ENCODE peak calls at places on chromosomes 16 and 17, in nine cellular contexts. One of them, this sample, is unnamed.

GRCh38 chr17:4800462-4801185 is 1.5 kb downstream of the C17orf114 start:
- DNase-seq in HTR-8/SVneo: no peak
- DNase-seq in mesendoderm: no peak
- DNase-seq in lower leg skin: no peak
- DNase-seq in H9: no peak
- DNase-seq in activated naive CD4-positive, alpha-beta T cell: no peak
- DNase-seq in right lobe of liver: no peak
- DNase-seq in GM23338: no peak
- DNase-seq in adrenal gland: no peak
- DNase-seq in this sample: peak; percentile 90

GRCh38 chr16:85415196-85415988 is 197.7 kb upstream of the GSE1 start:
- DNase-seq in HTR-8/SVneo: no peak
- DNase-seq in adrenal gland: no peak
- DNase-seq in H9: no peak
- DNase-seq in activated naive CD4-positive, alpha-beta T cell: no peak
- DNase-seq in GM23338: no peak
- DNase-seq in right lobe of liver: peak; percentile 15
- DNase-seq in lower leg skin: no peak
- DNase-seq in mesendoderm: no peak
- DNase-seq in this sample: peak; percentile 88

GRCh38 chr16:27677300-27677699 is 127.4 kb downstream of the KATNIP start:
- DNase-seq in HTR-8/SVneo: no peak
- DNase-seq in H9: no peak
- DNase-seq in activated naive CD4-positive, alpha-beta T cell: no peak
- DNase-seq in right lobe of liver: no peak
- DNase-seq in mesendoderm: no peak
- DNase-seq in lower leg skin: no peak
- DNase-seq in adrenal gland: no peak
- DNase-seq in GM23338: no peak
- DNase-seq in this sample: peak; percentile 35

GRCh38 chr17:17935321-17936271 is 36.6 kb downstream of the TOM1L2 start:
- DNase-seq in mesendoderm: peak; percentile 86
- DNase-seq in right lobe of liver: no peak
- DNase-seq in lower leg skin: peak; percentile 72
- DNase-seq in HTR-8/SVneo: peak; percentile 95
- DNase-seq in activated naive CD4-positive, alpha-beta T cell: no peak
- DNase-seq in GM23338: no peak
- DNase-seq in adrenal gland: no peak
- DNase-seq in H9: no peak
- DNase-seq in this sample: peak; percentile 54

GRCh38 chr17:9937164-9937835 is 32.2 kb upstream of the RCVRN start:
- DNase-seq in adrenal gland: no peak
- DNase-seq in HTR-8/SVneo: no peak
- DNase-seq in lower leg skin: no peak
- DNase-seq in mesendoderm: no peak
- DNase-seq in H9: no peak
- DNase-seq in right lobe of liver: no peak
- DNase-seq in GM23338: no peak
- DNase-seq in activated naive CD4-positive, alpha-beta T cell: no peak
- DNase-seq in this sample: no peak

GRCh38 chr17:82013341-82013740 is 9.3 kb downstream of the CENPX start:
- DNase-seq in adrenal gland: peak; percentile 54
- DNase-seq in HTR-8/SVneo: no peak
- DNase-seq in H9: no peak
- DNase-seq in activated naive CD4-positive, alpha-beta T cell: no peak
- DNase-seq in mesendoderm: no peak
- DNase-seq in lower leg skin: no peak
- DNase-seq in GM23338: no peak
- DNase-seq in right lobe of liver: no peak
- DNase-seq in this sample: peak; percentile 69

GRCh38 chr16:51825740-51826139 is 674.7 kb upstream of the SALL1 start:
- DNase-seq in adrenal gland: no peak
- DNase-seq in lower leg skin: no peak
- DNase-seq in activated naive CD4-positive, alpha-beta T cell: no peak
- DNase-seq in mesendoderm: no peak
- DNase-seq in right lobe of liver: no peak
- DNase-seq in H9: no peak
- DNase-seq in HTR-8/SVneo: no peak
- DNase-seq in GM23338: no peak
- DNase-seq in this sample: no peak

GRCh38 chr16:84883301-84883700 is 63.5 kb downstream of the CRISPLD2 start:
- DNase-seq in mesendoderm: peak; percentile 30
- DNase-seq in adrenal gland: no peak
- DNase-seq in HTR-8/SVneo: no peak
- DNase-seq in right lobe of liver: no peak
- DNase-seq in lower leg skin: no peak
- DNase-seq in H9: peak; percentile 55
- DNase-seq in GM23338: no peak
- DNase-seq in activated naive CD4-positive, alpha-beta T cell: no peak
- DNase-seq in this sample: no peak

GRCh38 chr17:82959242-82959930 is 119.6 kb upstream of the ZNF750 start:
- DNase-seq in H9: peak; percentile 24
- DNase-seq in GM23338: no peak
- DNase-seq in mesendoderm: no peak
- DNase-seq in right lobe of liver: peak; percentile 8
- DNase-seq in adrenal gland: no peak
- DNase-seq in HTR-8/SVneo: no peak
- DNase-seq in lower leg skin: no peak
- DNase-seq in activated naive CD4-positive, alpha-beta T cell: no peak
- DNase-seq in this sample: no peak

GRCh38 chr17:37743612-37743874 is 1.3 kb downstream of the HNF1B start:
- DNase-seq in activated naive CD4-positive, alpha-beta T cell: no peak
- DNase-seq in H9: peak; percentile 70
- DNase-seq in lower leg skin: no peak
- DNase-seq in mesendoderm: no peak
- DNase-seq in HTR-8/SVneo: no peak
- DNase-seq in GM23338: no peak
- DNase-seq in right lobe of liver: peak; percentile 78
- DNase-seq in adrenal gland: no peak
- DNase-seq in this sample: peak; percentile 68

GRCh38 chr16:76371441-76371840 is 94.2 kb downstream of the CNTNAP4 start:
- DNase-seq in HTR-8/SVneo: no peak
- DNase-seq in lower leg skin: no peak
- DNase-seq in adrenal gland: no peak
- DNase-seq in right lobe of liver: no peak
- DNase-seq in activated naive CD4-positive, alpha-beta T cell: no peak
- DNase-seq in mesendoderm: no peak
- DNase-seq in GM23338: no peak
- DNase-seq in H9: no peak
- DNase-seq in this sample: no peak

GRCh38 chr16:78490847-78491246 is 391.4 kb downstream of the WWOX start:
- DNase-seq in activated naive CD4-positive, alpha-beta T cell: no peak
- DNase-seq in lower leg skin: no peak
- DNase-seq in mesendoderm: no peak
- DNase-seq in right lobe of liver: no peak
- DNase-seq in GM23338: no peak
- DNase-seq in adrenal gland: no peak
- DNase-seq in H9: no peak
- DNase-seq in HTR-8/SVneo: no peak
- DNase-seq in this sample: no peak

GRCh38 chr17:34562387-34562786 is 17.0 kb upstream of the TMEM132E start:
- DNase-seq in lower leg skin: no peak
- DNase-seq in activated naive CD4-positive, alpha-beta T cell: no peak
- DNase-seq in adrenal gland: no peak
- DNase-seq in GM23338: peak; percentile 73
- DNase-seq in mesendoderm: peak; percentile 55
- DNase-seq in H9: peak; percentile 69
- DNase-seq in right lobe of liver: no peak
- DNase-seq in HTR-8/SVneo: no peak
- DNase-seq in this sample: peak; percentile 61

This sample was measured in left kidney.